ENCODE peak calls at places on chromosomes 12 and 14, in seven cellular contexts. F is K562, C is transverse colon, A is tibial nerve, R is tibial artery, W is HCT116, Z is GM23338. P is an unnamed sample.

GRCh38 chr14:31270196-31270772 is 62.7 kb upstream of the HECTD1 start:
- DNase-seq in F (no peak), C (peak; percentile 17), A (no peak), R (no peak), W (no peak), Z (peak; percentile 65), P (no peak)

GRCh38 chr12:109510196-109510595 is 32.8 kb downstream of the UBE3B start:
- DNase-seq in F (no peak), C (no peak), A (no peak), R (no peak), W (no peak), Z (no peak), P (no peak)

GRCh38 chr14:95200404-95200803 is 43.1 kb upstream of the DICER1 start:
- DNase-seq in F (no peak), C (no peak), A (no peak), R (no peak), W (no peak), Z (no peak), P (no peak)

GRCh38 chr14:64119535-64119934 is 174.6 kb downstream of the ESR2 start:
- DNase-seq in F (no peak), C (no peak), A (no peak), R (no peak), W (no peak), Z (no peak), P (no peak)

GRCh38 chr12:12983420-12984035 is 16.5 kb downstream of the HEBP1 start:
- DNase-seq in F (peak; percentile 16), C (no peak), A (no peak), R (no peak), W (peak; percentile 33), Z (peak; percentile 55), P (peak; percentile 32)

GRCh38 chr12:591571-592505 is 71.4 kb downstream of the NINJ2 start:
- DNase-seq in F (peak; percentile 91), C (no peak), A (no peak), R (no peak), W (no peak), Z (no peak), P (no peak)

GRCh38 chr14:83559721-83560120 is 1970.2 kb upstream of the FLRT2 start:
- DNase-seq in F (no peak), C (no peak), A (no peak), R (no peak), W (no peak), Z (no peak), P (no peak)

GRCh38 chr14:39467889-39468524 is 35.8 kb upstream of the FBXO33 start:
- DNase-seq in F (no peak), C (no peak), A (no peak), R (no peak), W (peak; percentile 55), Z (peak; percentile 79), P (no peak)

GRCh38 chr12:28759334-28759733 is 389.7 kb upstream of the FAR2 start:
- DNase-seq in F (no peak), C (no peak), A (no peak), R (no peak), W (no peak), Z (peak; percentile 83), P (peak; percentile 98)

GRCh38 chr12:49636979-49637378 is 13.6 kb downstream of the PRPF40B start:
- DNase-seq in F (peak; percentile 71), C (peak; percentile 52), A (no peak), R (no peak), W (peak; percentile 22), Z (peak; percentile 84), P (no peak)

GRCh38 chr14:65228436-65228835 is 126.1 kb upstream of the MAX start:
- DNase-seq in F (no peak), C (no peak), A (no peak), R (peak; percentile 9), W (no peak), Z (no peak), P (no peak)

GRCh38 chr14:70624972-70625371 is 16.7 kb upstream of the TTC9 start:
- DNase-seq in F (no peak), C (no peak), A (no peak), R (no peak), W (no peak), Z (no peak), P (peak; percentile 59)

GRCh38 chr12:54358620-54358944 is 5.7 kb downstream of the GPR84 start:
- DNase-seq in F (no peak), C (no peak), A (no peak), R (no peak), W (no peak), Z (no peak), P (no peak)

GRCh38 chr12:91851741-91852477 is 293.7 kb downstream of the BTG1 start:
- DNase-seq in F (no peak), C (no peak), A (no peak), R (no peak), W (no peak), Z (no peak), P (no peak)

GRCh38 chr12:9787340-9787737 is 26.6 kb upstream of the CD69 start:
- DNase-seq in F (no peak), C (no peak), A (no peak), R (no peak), W (no peak), Z (no peak), P (no peak)

GRCh38 chr14:37810094-37810801 is 214.8 kb downstream of the TTC6 start:
- DNase-seq in F (no peak), C (no peak), A (no peak), R (no peak), W (no peak), Z (no peak), P (no peak)

GRCh38 chr12:131555197-131555820 is 155.6 kb upstream of the SFSWAP start:
- DNase-seq in F (no peak), C (no peak), A (no peak), R (no peak), W (no peak), Z (no peak), P (peak; percentile 6)

GRCh38 chr14:89963288-89963978 is 7.7 kb downstream of the TDP1 start:
- DNase-seq in F (no peak), C (no peak), A (no peak), R (no peak), W (no peak), Z (no peak), P (no peak)

GRCh38 chr14:93946104-93946503 is 19.0 kb downstream of the FAM181A start:
- DNase-seq in F (no peak), C (no peak), A (no peak), R (no peak), W (no peak), Z (no peak), P (no peak)

GRCh38 chr14:58281969-58282368 is 16.4 kb upstream of the ARID4A start:
- DNase-seq in F (no peak), C (no peak), A (no peak), R (no peak), W (no peak), Z (no peak), P (no peak)

GRCh38 chr14:31025335-31026075 is at the start of gene AP4S1:
- DNase-seq in F (peak; percentile 42), C (peak; percentile 55), A (no peak), R (peak; percentile 72), W (no peak), Z (peak; percentile 71), P (peak; percentile 15)

GRCh38 chr14:23153891-23154796 is 29.3 kb downstream of the SLC7A8 start:
- DNase-seq in F (peak; percentile 96), C (peak; percentile 85), A (peak; percentile 92), R (peak; percentile 99), W (peak; percentile 38), Z (peak; percentile 87), P (no peak)

GRCh38 chr12:53213348-53213747 is 6.3 kb upstream of the ITGB7 start:
- DNase-seq in F (peak; percentile 79), C (peak; percentile 87), A (peak; percentile 70), R (peak; percentile 87), W (no peak), Z (peak; percentile 92), P (no peak)
- H3K4me1 ChIP-seq in F (peaks cover 38% of the 10 kb centered on the region), C (peaks cover 20% of the 10 kb centered on the region), A (peaks cover 43% of the 10 kb centered on the region), R (peaks cover 4% of the 10 kb centered on the region), W (peaks cover 24% of the 10 kb centered on the region), Z (peaks cover 44% of the 10 kb centered on the region), P (peaks cover 12% of the 10 kb centered on the region)

DNA sequence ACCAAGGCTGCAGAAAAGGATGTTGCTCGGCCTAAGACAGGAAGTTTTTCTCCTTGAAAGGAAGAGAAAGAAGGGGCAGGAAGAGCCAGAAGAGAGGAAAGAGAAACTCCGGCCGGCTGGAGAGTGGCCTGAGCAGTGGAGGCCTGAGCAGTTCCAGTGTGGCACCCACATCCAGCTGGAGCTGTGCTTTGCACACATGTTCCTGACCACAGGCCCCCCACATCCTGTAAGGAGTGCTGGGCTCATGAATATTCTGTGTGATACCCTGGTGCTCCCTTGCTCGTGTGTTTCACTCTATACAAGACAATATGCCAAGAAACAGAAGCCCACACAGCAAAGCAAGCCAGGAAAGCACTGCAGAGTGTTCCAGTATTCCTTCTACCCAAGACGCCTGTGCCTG is 27.1 kb downstream of the POLE start:
- DNase-seq in F (no peak), C (no peak), A (no peak), R (peak; percentile 27), W (no peak), Z (no peak), P (no peak)
- H3K4me1 ChIP-seq in F (no peaks in the 10 kb centered on the region), C (no peaks in the 10 kb centered on the region), A (no peaks in the 10 kb centered on the region), R (no peaks in the 10 kb centered on the region), W (no peaks in the 10 kb centered on the region), Z (no peaks in the 10 kb centered on the region), P (no peaks in the 10 kb centered on the region)

DNA sequence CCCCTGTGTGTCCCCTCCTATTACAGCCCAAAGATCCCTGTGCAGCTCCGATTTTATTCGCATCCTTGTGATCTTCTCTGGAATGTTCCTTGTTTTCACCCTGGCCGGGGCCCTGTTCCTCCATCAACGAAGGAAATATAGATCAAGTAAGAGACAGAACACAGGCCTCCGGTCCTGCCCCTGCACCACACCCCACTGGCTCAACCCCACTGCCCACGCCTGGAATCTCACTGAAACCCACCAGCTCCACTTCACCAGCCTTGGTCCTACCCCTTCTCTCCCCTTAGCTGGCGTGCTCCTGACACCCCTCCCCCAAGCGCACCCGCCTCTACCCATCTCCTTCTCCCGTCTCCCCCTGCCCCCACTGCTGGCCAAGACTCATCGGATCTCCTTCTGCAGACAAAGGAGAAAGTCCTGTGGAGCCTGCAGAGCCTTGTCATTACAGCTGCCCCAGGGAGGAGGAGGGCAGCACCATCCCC is 934 bp upstream of the TAPBPL start:
- DNase-seq in F (no peak), C (peak; percentile 47), A (no peak), R (no peak), W (no peak), Z (peak; percentile 49), P (no peak)
- H3K4me1 ChIP-seq in F (peaks cover 24% of the 10 kb centered on the region), C (peaks cover 16% of the 10 kb centered on the region), A (peaks cover 22% of the 10 kb centered on the region), R (no peaks in the 10 kb centered on the region), W (peaks cover 15% of the 10 kb centered on the region), Z (peaks cover 29% of the 10 kb centered on the region), P (no peaks in the 10 kb centered on the region)

DNA sequence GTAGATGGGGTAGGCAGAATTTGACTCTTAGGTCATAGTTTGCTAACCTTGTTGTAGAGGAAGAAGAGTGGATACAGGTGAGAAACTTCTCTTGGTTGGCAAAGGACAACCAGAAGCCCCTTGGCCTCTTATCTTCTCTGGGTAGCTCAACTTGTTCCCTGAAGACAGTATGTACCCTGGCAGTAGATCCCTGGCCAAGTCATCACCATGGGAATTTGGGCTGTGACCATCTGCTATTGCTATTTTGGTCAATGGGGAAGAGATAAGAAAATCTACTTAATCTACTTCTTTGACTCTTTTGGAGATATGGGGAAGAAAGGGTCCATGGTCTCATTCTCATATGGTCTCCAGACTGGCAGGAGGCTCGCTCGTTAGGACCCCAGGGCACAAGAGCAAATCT is 215.9 kb downstream of the PPM1H start:
- DNase-seq in F (no peak), C (no peak), A (no peak), R (no peak), W (no peak), Z (no peak), P (no peak)
- H3K4me1 ChIP-seq in F (no peaks in the 10 kb centered on the region), C (no peaks in the 10 kb centered on the region), A (no peaks in the 10 kb centered on the region), R (no peaks in the 10 kb centered on the region), W (peaks cover 45% of the 10 kb centered on the region), Z (peaks cover 30% of the 10 kb centered on the region), P (peaks cover 4% of the 10 kb centered on the region)

GRCh38 chr12:57138526-57139272 is 8.7 kb downstream of the LRP1-AS start:
- DNase-seq in F (peak; percentile 63), C (peak; percentile 84), A (peak; percentile 76), R (peak; percentile 92), W (no peak), Z (no peak), P (no peak)
- H3K4me1 ChIP-seq in F (peaks cover 23% of the 10 kb centered on the region), C (peaks cover 36% of the 10 kb centered on the region), A (peaks cover 59% of the 10 kb centered on the region), R (no peaks in the 10 kb centered on the region), W (no peaks in the 10 kb centered on the region), Z (peaks cover 19% of the 10 kb centered on the region), P (no peaks in the 10 kb centered on the region)

P was measured in foreskin keratinocyte.